ENCODE peak calls at places on chromosomes 12 and 14, in seven cellular contexts. K is memory B cell; G is C1 segment of cervical spinal cord; A is T-helper 9 cell; X is activated CD4-positive, alpha-beta T cell treated with anti-CD3 and anti-CD28 coated beads, Interleukin-2, amount 10 ng/mL, durations not matched to agents 7 days and 5 days; I is T-helper 1 cell; N is activated naive CD4-positive, alpha-beta T cell treated with anti-CD3 and anti-CD28 coated beads, Interleukin-2, amount 50 U/mL, for 72 hours. C is an unnamed sample.

GRCh38 chr12:24875014-24875413 is 73.9 kb downstream of the BCAT1 start:
- DNase-seq in K (no peak), G (no peak), A (no peak), X (no peak), I (no peak), N (no peak), C (no peak)

GRCh38 chr14:71006200-71006563 is 98.9 kb downstream of the PCNX1 start:
- DNase-seq in K (no peak), G (no peak), A (no peak), X (no peak), I (no peak), N (no peak), C (no peak)

GRCh38 chr12:11968041-11968383 is 102.7 kb upstream of the BCL2L14 start:
- DNase-seq in K (no peak), G (no peak), A (no peak), X (no peak), I (no peak), N (no peak), C (no peak)

GRCh38 chr14:71377099-71377498 is 469.8 kb downstream of the PCNX1 start:
- DNase-seq in K (no peak), G (no peak), A (no peak), X (no peak), I (no peak), N (no peak), C (no peak)

GRCh38 chr12:130398089-130398848 is 60.6 kb downstream of the PIWIL1 start:
- DNase-seq in K (no peak), G (no peak), A (no peak), X (no peak), I (no peak), N (no peak), C (no peak)

GRCh38 chr14:50531595-50532501 is 521 bp downstream of the MAP4K5 start:
- DNase-seq in K (peak), G (peak), A (peak), X (peak), I (peak), N (peak), C (no peak)

GRCh38 chr12:75870878-75871277 is 160.7 kb downstream of the PHLDA1 start:
- DNase-seq in K (no peak), G (no peak), A (no peak), X (no peak), I (no peak), N (no peak), C (no peak)

GRCh38 chr14:99035268-99035667 is 236.7 kb downstream of the BCL11B start:
- DNase-seq in K (no peak), G (peak), A (no peak), X (no peak), I (no peak), N (no peak), C (no peak)

GRCh38 chr14:89746135-89746534 is 208.4 kb downstream of the EFCAB11 start:
- DNase-seq in K (no peak), G (no peak), A (no peak), X (no peak), I (no peak), N (no peak), C (no peak)

GRCh38 chr12:94614288-94614721 is 36.1 kb downstream of the TMCC3 start:
- DNase-seq in K (no peak), G (no peak), A (no peak), X (no peak), I (no peak), N (no peak), C (no peak)

GRCh38 chr14:77485901-77486678 is 12.5 kb downstream of the ISM2 start:
- DNase-seq in K (no peak), G (no peak), A (no peak), X (no peak), I (no peak), N (no peak), C (no peak)

GRCh38 chr14:47442206-47442605 is 233.2 kb downstream of the MDGA2 start:
- DNase-seq in K (no peak), G (no peak), A (no peak), X (no peak), I (no peak), N (no peak), C (no peak)

GRCh38 chr12:32583535-32583934 is 95.6 kb upstream of the DNM1L start:
- DNase-seq in K (no peak), G (no peak), A (no peak), X (no peak), I (no peak), N (no peak), C (no peak)

GRCh38 chr14:42192659-42193425 is 586.2 kb downstream of the LRFN5 start:
- DNase-seq in K (no peak), G (no peak), A (no peak), X (no peak), I (no peak), N (no peak), C (no peak)

GRCh38 chr12:94942663-94943062 is 60.8 kb downstream of the NDUFA12 start:
- DNase-seq in K (no peak), G (no peak), A (no peak), X (peak), I (no peak), N (no peak), C (no peak)

GRCh38 chr12:33676866-33677265 is 237.2 kb upstream of the SYT10 start:
- DNase-seq in K (no peak), G (no peak), A (no peak), X (no peak), I (no peak), N (no peak), C (no peak)

GRCh38 chr12:93050026-93050747 is 121.1 kb upstream of the EEA1 start:
- DNase-seq in K (no peak), G (no peak), A (no peak), X (no peak), I (no peak), N (no peak), C (no peak)

GRCh38 chr14:103014466-103015319 is 42.7 kb downstream of the CDC42BPB start:
- DNase-seq in K (no peak), G (no peak), A (no peak), X (no peak), I (no peak), N (no peak), C (no peak)

GRCh38 chr12:73598626-73599025 is 939.0 kb upstream of the ATXN7L3B start:
- DNase-seq in K (no peak), G (no peak), A (no peak), X (no peak), I (no peak), N (no peak), C (no peak)

GRCh38 chr12:34218193-34219045 is 196.1 kb downstream of the ALG10 start:
- DNase-seq in K (peak), G (peak), A (peak), X (peak), I (peak), N (peak), C (peak)

GRCh38 chr12:53182836-53183235 is 2.1 kb upstream of the CSAD start:
- DNase-seq in K (no peak), G (no peak), A (no peak), X (no peak), I (no peak), N (no peak), C (no peak)

GRCh38 chr14:102510616-102511520 is 1.3 kb upstream of the ANKRD9 start:
- DNase-seq in K (no peak), G (no peak), A (no peak), X (peak), I (no peak), N (peak), C (no peak)

GRCh38 chr12:78887008-78887407 is 22.4 kb downstream of the SYT1 start:
- DNase-seq in K (no peak), G (no peak), A (no peak), X (no peak), I (no peak), N (no peak), C (no peak)

GRCh38 chr12:13339538-13339937 is 143.0 kb downstream of the EMP1 start:
- DNase-seq in K (no peak), G (no peak), A (no peak), X (no peak), I (no peak), N (no peak), C (no peak)

GRCh38 chr14:95891742-95892141 is 15.1 kb downstream of the TUNAR start:
- DNase-seq in K (no peak), G (no peak), A (no peak), X (no peak), I (no peak), N (no peak), C (no peak)

GRCh38 chr12:103924761-103925641 is 5.2 kb upstream of the HSP90B1 start:
- DNase-seq in K (no peak), G (no peak), A (no peak), X (peak), I (no peak), N (peak), C (no peak)

GRCh38 chr12:19648173-19648572 is 208.9 kb downstream of the AEBP2 start:
- DNase-seq in K (no peak), G (no peak), A (no peak), X (no peak), I (no peak), N (no peak), C (no peak)

GRCh38 chr12:116294464-116295002 is 17.0 kb upstream of the MED13L start:
- DNase-seq in K (no peak), G (no peak), A (no peak), X (no peak), I (no peak), N (no peak), C (no peak)

GRCh38 chr12:56288705-56289387 is 11.3 kb downstream of the CS start:
- DNase-seq in K (no peak), G (no peak), A (no peak), X (no peak), I (no peak), N (no peak), C (no peak)

GRCh38 chr14:34980337-34980900 is 2.4 kb upstream of the SRP54 start:
- DNase-seq in K (no peak), G (no peak), A (no peak), X (no peak), I (no peak), N (no peak), C (no peak)

GRCh38 chr14:23577004-23577681 is 1.4 kb downstream of the JPH4 start:
- DNase-seq in K (no peak), G (no peak), A (no peak), X (no peak), I (no peak), N (no peak), C (peak)

GRCh38 chr14:46197856-46198255 is 453.7 kb downstream of the RPL10L start:
- DNase-seq in K (no peak), G (no peak), A (no peak), X (no peak), I (no peak), N (no peak), C (no peak)

GRCh38 chr14:44846232-44846824 is 115.4 kb downstream of the KLHL28 start:
- DNase-seq in K (peak), G (no peak), A (no peak), X (peak), I (no peak), N (peak), C (no peak)

GRCh38 chr14:105745433-105746123 is 219.2 kb downstream of the TMEM121 start:
- DNase-seq in K (no peak), G (no peak), A (no peak), X (no peak), I (no peak), N (no peak), C (no peak)

GRCh38 chr14:104977008-104977680 is 1.0 kb downstream of the AHNAK2 start:
- DNase-seq in K (no peak), G (no peak), A (no peak), X (no peak), I (peak), N (no peak), C (no peak)

GRCh38 chr12:91852646-91853045 is 293.0 kb downstream of the BTG1 start:
- DNase-seq in K (no peak), G (no peak), A (no peak), X (no peak), I (no peak), N (no peak), C (no peak)